ENCODE peak calls at places on chromosomes 13 and 19, in five cellular contexts. M is NCI-H1092, D is NAMALWA, H is epithelial cell of prostate, R is HFF-Myc. V is an unnamed sample.

GRCh38 chr13:106291006-106291405 is 244.5 kb downstream of the EFNB2 start:
- DNase-seq in M (no peak), D (no peak), H (peak), R (peak), V (no peak)

GRCh38 chr13:111043575-111043982 is 71.5 kb upstream of the ARHGEF7 start:
- DNase-seq in M (no peak), D (peak), H (no peak), R (peak), V (no peak)

GRCh38 chr19:40335855-40336700 is 12.1 kb downstream of the C19orf47 start:
- DNase-seq in M (no peak), D (no peak), H (no peak), R (no peak), V (no peak)

GRCh38 chr13:91647361-91647970 is 249.0 kb downstream of the GPC5 start:
- DNase-seq in M (no peak), D (peak), H (no peak), R (no peak), V (peak)

GRCh38 chr19:47305309-47305751 is 4.3 kb upstream of the C5AR1 start:
- DNase-seq in M (peak), D (peak), H (no peak), R (peak), V (peak)

GRCh38 chr19:18832331-18833140 is 777 bp downstream of the UPF1 start:
- DNase-seq in M (no peak), D (peak), H (no peak), R (no peak), V (peak)

GRCh38 chr19:11035441-11036377 is 53.6 kb upstream of the LDLR start:
- DNase-seq in M (peak), D (peak), H (peak), R (peak), V (peak)

GRCh38 chr19:49425922-49426592 is 869 bp downstream of the GFY start:
- DNase-seq in M (no peak), D (peak), H (no peak), R (no peak), V (peak)

GRCh38 chr19:55673889-55674288 is 1.1 kb upstream of the EPN1 start:
- DNase-seq in M (no peak), D (no peak), H (no peak), R (no peak), V (no peak)

V was measured in OCI-LY7.